ENCODE peak calls at places on chromosomes 3 and 15, in four cellular contexts. B, R, C and V are unnamed samples.

GRCh38 chr15:20351448-20351961 is 190.1 kb downstream of the GOLGA6L6 start:
- DNase-seq in B (peak), R (no peak), C (no peak), V (no peak)

GRCh38 chr3:38623539-38623938 is 25.9 kb downstream of the SCN5A start:
- DNase-seq in B (no peak), R (peak), C (no peak), V (no peak)

GRCh38 chr15:68792901-68793766 is 27.6 kb downstream of the ANP32A start:
- DNase-seq in B (peak), R (no peak), C (no peak), V (no peak)

GRCh38 chr3:59573911-59574310 is 524.1 kb upstream of the CFAP20DC start:
- DNase-seq in B (peak), R (no peak), C (peak), V (no peak)

GRCh38 chr15:48627260-48627969 is 18.1 kb downstream of the FBN1 start:
- DNase-seq in B (no peak), R (peak), C (peak), V (no peak)

GRCh38 chr15:43376017-43376705 is 5.3 kb downstream of the TUBGCP4 start:
- DNase-seq in B (no peak), R (peak), C (peak), V (peak)

GRCh38 chr3:74691946-74692345 is 77.5 kb upstream of the CNTN3 start:
- DNase-seq in B (no peak), R (no peak), C (no peak), V (no peak)

GRCh38 chr15:31598620-31599019 is 272.0 kb downstream of the KLF13 start:
- DNase-seq in B (no peak), R (peak), C (no peak), V (no peak)

GRCh38 chr3:16668776-16669545 is 63.7 kb upstream of the DAZL start:
- DNase-seq in B (no peak), R (no peak), C (no peak), V (no peak)

GRCh38 chr3:107543666-107544065 is 20.9 kb downstream of the BBX start:
- DNase-seq in B (no peak), R (peak), C (no peak), V (no peak)

GRCh38 chr15:67145307-67145610 is 79.9 kb downstream of the SMAD3 start:
- DNase-seq in B (no peak), R (no peak), C (no peak), V (no peak)

GRCh38 chr15:90598053-90598577 is 68.4 kb downstream of the CRTC3 start:
- DNase-seq in B (peak), R (peak), C (no peak), V (no peak)

GRCh38 chr3:40598962-40599361 is 74.2 kb downstream of the ZNF621 start:
- DNase-seq in B (no peak), R (no peak), C (no peak), V (no peak)

GRCh38 chr3:54355795-54356194 is 233.4 kb downstream of the CACNA2D3 start:
- DNase-seq in B (no peak), R (no peak), C (no peak), V (no peak)

GRCh38 chr3:8145661-8146060 is 356.0 kb upstream of the LMCD1 start:
- DNase-seq in B (no peak), R (no peak), C (no peak), V (no peak)

GRCh38 chr15:47586653-47587224 is 130.6 kb upstream of the SEMA6D start:
- DNase-seq in B (no peak), R (no peak), C (no peak), V (no peak)

GRCh38 chr15:75149911-75150709 is 51.6 kb upstream of the C15orf39 start:
- DNase-seq in B (no peak), R (no peak), C (peak), V (no peak)

GRCh38 chr3:123535580-123535979 is 49.3 kb downstream of the HACD2 start:
- DNase-seq in B (no peak), R (no peak), C (no peak), V (no peak)

GRCh38 chr3:14377838-14378169 is 24.6 kb upstream of the SLC6A6 start:
- DNase-seq in B (peak), R (no peak), C (no peak), V (no peak)

GRCh38 chr3:12897537-12898289 is 56.3 kb upstream of the RPL32 start:
- DNase-seq in B (peak), R (no peak), C (peak), V (peak)

GRCh38 chr3:50572801-50573371 is 3.6 kb downstream of the HEMK1 start:
- DNase-seq in B (no peak), R (no peak), C (no peak), V (no peak)

GRCh38 chr15:58856090-58856489 is 77.4 kb downstream of the SLTM start:
- DNase-seq in B (no peak), R (no peak), C (no peak), V (no peak)

GRCh38 chr3:4125576-4125975 is 177.6 kb upstream of the SETMAR start:
- DNase-seq in B (no peak), R (no peak), C (no peak), V (no peak)

GRCh38 chr3:197298858-197299854 is 744 bp upstream of the DLG1 start:
- DNase-seq in B (peak), R (peak), C (peak), V (peak)

GRCh38 chr3:122315619-122316018 is 9.4 kb upstream of the CSTA start:
- DNase-seq in B (no peak), R (peak), C (no peak), V (no peak)
- TF ChIP-seq CTCF in B (no peak), R (peak), C (no peak), V (no peak)

GRCh38 chr3:131048030-131048429 is 21.4 kb downstream of the NEK11 start:
- DNase-seq in B (no peak), R (no peak), C (no peak), V (no peak)

GRCh38 chr3:131047582-131047981 is 20.9 kb downstream of the NEK11 start:
- DNase-seq in B (no peak), R (no peak), C (no peak), V (no peak)

DNA sequence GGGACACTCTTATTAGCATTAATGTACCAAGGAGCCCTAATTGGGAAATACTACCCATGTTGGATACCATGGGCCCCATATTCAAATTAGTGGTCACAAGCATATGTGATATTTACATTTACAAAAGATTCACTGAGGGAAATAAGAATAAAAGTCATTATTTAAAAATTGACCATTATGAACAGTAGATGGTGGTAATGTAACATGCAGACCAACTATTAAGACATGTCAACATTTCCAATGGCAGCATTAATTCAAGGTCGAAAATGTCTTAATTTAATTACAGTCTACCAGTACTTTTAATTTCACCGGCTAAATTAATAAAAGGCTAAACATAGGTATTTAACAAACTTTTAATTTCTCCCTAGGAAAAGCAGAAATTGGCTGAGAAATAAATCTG is 26.3 kb downstream of the NEK11 start:
- DNase-seq in B (no peak), R (no peak), C (no peak), V (no peak)
- TF ChIP-seq CTCF in B (no peak), R (peak), C (peak), V (peak)

DNA sequence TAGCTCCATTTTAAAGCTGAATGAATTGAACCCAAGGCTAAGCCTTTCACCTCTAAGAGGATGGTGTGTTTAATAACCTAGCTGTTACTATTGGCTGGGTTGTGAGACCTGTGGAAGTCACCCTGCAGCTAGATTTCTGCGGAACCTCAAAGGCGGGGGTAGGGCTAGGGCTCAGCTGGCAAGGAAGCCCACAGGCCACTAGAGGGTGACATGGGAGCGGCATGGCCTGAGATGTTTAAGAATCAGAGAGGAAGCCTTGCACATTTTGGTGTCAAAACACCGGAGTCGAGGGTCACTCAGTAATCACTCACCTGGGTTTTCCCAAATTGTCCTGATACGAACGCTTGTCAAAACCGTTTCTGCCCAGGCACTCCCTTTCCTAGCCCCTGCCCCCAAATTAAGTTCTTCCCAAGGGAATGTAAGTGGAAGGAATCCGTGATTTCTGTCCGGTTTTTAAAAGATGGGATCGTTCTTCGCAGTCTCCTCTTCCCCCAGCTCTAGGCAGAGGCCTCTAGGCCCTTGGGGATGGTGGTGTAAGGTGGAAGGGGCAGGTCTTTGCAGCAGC is 3.8 kb upstream of the ACAD9 start:
- DNase-seq in B (peak), R (peak), C (no peak), V (peak)
- TF ChIP-seq CTCF in B (peak), R (peak), C (no peak), V (peak)

GRCh38 chr3:179829391-179829790 is 176.6 kb downstream of the USP13 start:
- DNase-seq in B (no peak), R (peak), C (no peak), V (no peak)
- TF ChIP-seq CTCF in B (no peak), R (peak), C (no peak), V (no peak)

GRCh38 chr3:46075816-46076215 is 48.5 kb upstream of the XCR1 start:
- DNase-seq in B (no peak), R (no peak), C (no peak), V (no peak)

GRCh38 chr3:46080124-46080991 is 53.1 kb upstream of the XCR1 start:
- DNase-seq in B (no peak), R (no peak), C (peak), V (no peak)

GRCh38 chr3:46071222-46071621 is 43.9 kb upstream of the XCR1 start:
- DNase-seq in B (no peak), R (no peak), C (no peak), V (no peak)

GRCh38 chr3:46078712-46079400 is 51.6 kb upstream of the XCR1 start:
- DNase-seq in B (peak), R (peak), C (peak), V (peak)

DNA sequence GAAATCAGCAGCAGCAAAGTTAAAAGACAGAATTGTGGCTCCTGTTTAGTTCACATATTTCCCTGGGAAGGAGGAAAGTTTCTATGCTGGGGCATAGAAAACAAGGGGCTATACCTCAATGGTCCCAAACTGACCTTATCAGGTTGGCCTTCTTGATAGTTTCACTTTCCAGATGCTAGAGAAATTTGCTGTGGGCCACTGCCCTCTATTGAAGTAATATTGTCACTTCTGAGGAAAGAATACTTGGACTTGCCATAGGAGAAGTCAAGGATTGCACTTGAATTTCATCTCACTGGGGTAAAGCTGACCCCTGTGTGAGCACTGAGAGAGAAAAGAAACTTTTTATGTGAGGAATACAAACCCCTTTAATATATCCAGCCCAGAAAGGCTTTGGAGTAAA is 49.3 kb upstream of the XCR1 start:
- DNase-seq in B (no peak), R (no peak), C (no peak), V (no peak)
- TF ChIP-seq CTCF in B (no peak), R (no peak), C (no peak), V (no peak)

GRCh38 chr3:32432045-32432710 is 40.5 kb downstream of the CMTM7 start:
- DNase-seq in B (no peak), R (no peak), C (no peak), V (no peak)
- TF ChIP-seq CTCF in B (no peak), R (no peak), C (no peak), V (no peak)